ENCODE peak calls at places on chromosomes 12 and 14, in seven cellular contexts. One of them, this sample, is unnamed.

GRCh38 chr12:131203666-131204415 is 250.1 kb downstream of the ADGRD1 start:
- DNase-seq in left ventricle myocardium inferior: no peak
- DNase-seq in lower leg skin: no peak
- DNase-seq in fibroblast of villous mesenchyme: no peak
- DNase-seq in ovary: no peak
- DNase-seq in GM23338: no peak
- DNase-seq in psoas muscle: no peak
- DNase-seq in this sample: no peak

GRCh38 chr12:88388566-88389269 is 191.6 kb downstream of the KITLG start:
- DNase-seq in ovary: no peak
- DNase-seq in psoas muscle: no peak
- DNase-seq in lower leg skin: no peak
- DNase-seq in GM23338: no peak
- DNase-seq in left ventricle myocardium inferior: no peak
- DNase-seq in fibroblast of villous mesenchyme: no peak
- DNase-seq in this sample: no peak

GRCh38 chr14:83520837-83521236 is 1987.2 kb upstream of the SEL1L start:
- DNase-seq in ovary: no peak
- DNase-seq in lower leg skin: no peak
- DNase-seq in left ventricle myocardium inferior: no peak
- DNase-seq in psoas muscle: no peak
- DNase-seq in GM23338: no peak
- DNase-seq in fibroblast of villous mesenchyme: peak; percentile 60
- DNase-seq in this sample: no peak

GRCh38 chr14:69612759-69613145 is 1.4 kb downstream of the SUSD6 start:
- DNase-seq in lower leg skin: no peak
- DNase-seq in GM23338: no peak
- DNase-seq in psoas muscle: no peak
- DNase-seq in ovary: no peak
- DNase-seq in fibroblast of villous mesenchyme: no peak
- DNase-seq in left ventricle myocardium inferior: no peak
- DNase-seq in this sample: no peak

GRCh38 chr12:84502907-84503787 is 409.5 kb downstream of the SLC6A15 start:
- DNase-seq in left ventricle myocardium inferior: no peak
- DNase-seq in psoas muscle: no peak
- DNase-seq in ovary: no peak
- DNase-seq in lower leg skin: no peak
- DNase-seq in fibroblast of villous mesenchyme: peak; percentile 59
- DNase-seq in GM23338: peak; percentile 87
- DNase-seq in this sample: peak; percentile 77

GRCh38 chr12:122250047-122250446 is 16.2 kb downstream of the VPS33A start:
- DNase-seq in GM23338: no peak
- DNase-seq in psoas muscle: no peak
- DNase-seq in lower leg skin: no peak
- DNase-seq in left ventricle myocardium inferior: no peak
- DNase-seq in ovary: no peak
- DNase-seq in fibroblast of villous mesenchyme: no peak
- DNase-seq in this sample: no peak

GRCh38 chr12:63103489-63104131 is 47.4 kb downstream of the AVPR1A start:
- DNase-seq in GM23338: peak; percentile 51
- DNase-seq in left ventricle myocardium inferior: no peak
- DNase-seq in ovary: no peak
- DNase-seq in psoas muscle: no peak
- DNase-seq in fibroblast of villous mesenchyme: peak; percentile 30
- DNase-seq in lower leg skin: no peak
- DNase-seq in this sample: peak; percentile 43

GRCh38 chr12:41269056-41269455 is 80.9 kb downstream of the PDZRN4 start:
- DNase-seq in psoas muscle: no peak
- DNase-seq in left ventricle myocardium inferior: no peak
- DNase-seq in GM23338: no peak
- DNase-seq in ovary: no peak
- DNase-seq in fibroblast of villous mesenchyme: no peak
- DNase-seq in lower leg skin: no peak
- DNase-seq in this sample: no peak

GRCh38 chr12:18243238-18243637 is 18.1 kb upstream of the PIK3C2G start:
- DNase-seq in left ventricle myocardium inferior: no peak
- DNase-seq in ovary: no peak
- DNase-seq in fibroblast of villous mesenchyme: no peak
- DNase-seq in GM23338: no peak
- DNase-seq in lower leg skin: no peak
- DNase-seq in psoas muscle: no peak
- DNase-seq in this sample: no peak

GRCh38 chr14:104721704-104722431 is 2.2 kb upstream of the ADSS1 start:
- DNase-seq in GM23338: no peak
- DNase-seq in left ventricle myocardium inferior: peak; percentile 77
- DNase-seq in lower leg skin: no peak
- DNase-seq in ovary: no peak
- DNase-seq in psoas muscle: peak; percentile 94
- DNase-seq in fibroblast of villous mesenchyme: no peak
- DNase-seq in this sample: no peak

GRCh38 chr14:92316937-92317336 is 6.0 kb upstream of the SLC24A4 start:
- DNase-seq in left ventricle myocardium inferior: no peak
- DNase-seq in ovary: no peak
- DNase-seq in lower leg skin: no peak
- DNase-seq in fibroblast of villous mesenchyme: no peak
- DNase-seq in GM23338: peak; percentile 13
- DNase-seq in psoas muscle: no peak
- DNase-seq in this sample: no peak

GRCh38 chr12:90065301-90065801 is 356.7 kb upstream of the ATP2B1 start:
- DNase-seq in left ventricle myocardium inferior: no peak
- DNase-seq in fibroblast of villous mesenchyme: no peak
- DNase-seq in GM23338: peak; percentile 5
- DNase-seq in psoas muscle: no peak
- DNase-seq in ovary: no peak
- DNase-seq in lower leg skin: no peak
- DNase-seq in this sample: no peak

GRCh38 chr14:102046337-102047278 is 40.2 kb downstream of the HSP90AA1 start:
- DNase-seq in lower leg skin: peak; percentile 84
- DNase-seq in psoas muscle: peak; percentile 96
- DNase-seq in fibroblast of villous mesenchyme: peak; percentile 72
- DNase-seq in left ventricle myocardium inferior: peak; percentile 84
- DNase-seq in GM23338: peak; percentile 93
- DNase-seq in ovary: peak; percentile 71
- DNase-seq in this sample: peak; percentile 96

GRCh38 chr14:75141967-75142366 is 15.1 kb upstream of the NEK9 start:
- DNase-seq in left ventricle myocardium inferior: no peak
- DNase-seq in lower leg skin: no peak
- DNase-seq in fibroblast of villous mesenchyme: peak; percentile 65
- DNase-seq in ovary: no peak
- DNase-seq in psoas muscle: no peak
- DNase-seq in GM23338: peak; percentile 44
- DNase-seq in this sample: peak; percentile 24
- TF ChIP-seq CTCF in left ventricle myocardium inferior: peak; percentile 56
- TF ChIP-seq CTCF in lower leg skin: no peak
- TF ChIP-seq CTCF in fibroblast of villous mesenchyme: peak; percentile 59
- TF ChIP-seq CTCF in ovary: no peak
- TF ChIP-seq CTCF in psoas muscle: peak; percentile 20
- TF ChIP-seq CTCF in GM23338: peak; percentile 67
- TF ChIP-seq CTCF in this sample: peak; percentile 53

GRCh38 chr12:113867258-113867657 is 98.9 kb downstream of the RBM19 start:
- DNase-seq in GM23338: peak; percentile 68
- DNase-seq in fibroblast of villous mesenchyme: peak; percentile 12
- DNase-seq in left ventricle myocardium inferior: no peak
- DNase-seq in lower leg skin: no peak
- DNase-seq in ovary: no peak
- DNase-seq in psoas muscle: no peak
- DNase-seq in this sample: peak; percentile 62
- TF ChIP-seq CTCF in GM23338: peak; percentile 66
- TF ChIP-seq CTCF in fibroblast of villous mesenchyme: peak; percentile 55
- TF ChIP-seq CTCF in left ventricle myocardium inferior: peak; percentile 25
- TF ChIP-seq CTCF in lower leg skin: no peak
- TF ChIP-seq CTCF in ovary: no peak
- TF ChIP-seq CTCF in psoas muscle: no peak
- TF ChIP-seq CTCF in this sample: peak; percentile 72

GRCh38 chr14:25056688-25057078 is 6.7 kb upstream of the STXBP6 start:
- DNase-seq in left ventricle myocardium inferior: no peak
- DNase-seq in GM23338: no peak
- DNase-seq in lower leg skin: no peak
- DNase-seq in fibroblast of villous mesenchyme: no peak
- DNase-seq in ovary: no peak
- DNase-seq in psoas muscle: no peak
- DNase-seq in this sample: no peak

GRCh38 chr14:25055998-25056687 is 6.2 kb upstream of the STXBP6 start:
- DNase-seq in ovary: no peak
- DNase-seq in left ventricle myocardium inferior: no peak
- DNase-seq in GM23338: no peak
- DNase-seq in psoas muscle: no peak
- DNase-seq in fibroblast of villous mesenchyme: peak; percentile 30
- DNase-seq in lower leg skin: no peak
- DNase-seq in this sample: no peak

GRCh38 chr14:25061923-25062321 is 12.0 kb upstream of the STXBP6 start:
- DNase-seq in lower leg skin: no peak
- DNase-seq in fibroblast of villous mesenchyme: no peak
- DNase-seq in psoas muscle: no peak
- DNase-seq in ovary: no peak
- DNase-seq in GM23338: no peak
- DNase-seq in left ventricle myocardium inferior: no peak
- DNase-seq in this sample: no peak
- TF ChIP-seq CTCF in lower leg skin: no peak
- TF ChIP-seq CTCF in fibroblast of villous mesenchyme: no peak
- TF ChIP-seq CTCF in psoas muscle: no peak
- TF ChIP-seq CTCF in ovary: no peak
- TF ChIP-seq CTCF in GM23338: no peak
- TF ChIP-seq CTCF in left ventricle myocardium inferior: no peak
- TF ChIP-seq CTCF in this sample: no peak

DNA sequence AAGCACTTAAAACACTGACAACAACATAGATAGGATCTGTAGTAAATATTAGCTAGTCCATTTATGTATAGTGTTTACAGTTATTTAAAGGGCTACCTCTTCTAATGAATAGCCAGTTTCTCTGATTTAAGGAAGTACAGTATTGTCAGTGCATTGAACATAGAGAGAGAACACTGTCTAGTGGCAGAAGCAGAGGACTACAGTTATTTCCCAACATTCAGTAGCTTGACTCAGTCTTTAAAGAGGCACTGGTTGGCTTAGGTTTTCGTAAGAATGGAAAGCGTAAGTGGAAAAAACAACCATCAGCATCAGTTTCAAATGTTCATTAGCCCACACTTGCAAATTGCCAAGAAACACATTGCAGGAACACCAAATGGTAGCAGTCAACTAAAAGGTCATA is 125.0 kb upstream of the HMGA2 start:
- DNase-seq in GM23338: no peak
- DNase-seq in left ventricle myocardium inferior: no peak
- DNase-seq in ovary: no peak
- DNase-seq in psoas muscle: no peak
- DNase-seq in fibroblast of villous mesenchyme: peak; percentile 71
- DNase-seq in lower leg skin: no peak
- DNase-seq in this sample: no peak
- TF ChIP-seq CTCF in GM23338: no peak
- TF ChIP-seq CTCF in left ventricle myocardium inferior: peak; percentile 18
- TF ChIP-seq CTCF in ovary: no peak
- TF ChIP-seq CTCF in psoas muscle: no peak
- TF ChIP-seq CTCF in fibroblast of villous mesenchyme: peak; percentile 47
- TF ChIP-seq CTCF in lower leg skin: no peak
- TF ChIP-seq CTCF in this sample: no peak

DNA sequence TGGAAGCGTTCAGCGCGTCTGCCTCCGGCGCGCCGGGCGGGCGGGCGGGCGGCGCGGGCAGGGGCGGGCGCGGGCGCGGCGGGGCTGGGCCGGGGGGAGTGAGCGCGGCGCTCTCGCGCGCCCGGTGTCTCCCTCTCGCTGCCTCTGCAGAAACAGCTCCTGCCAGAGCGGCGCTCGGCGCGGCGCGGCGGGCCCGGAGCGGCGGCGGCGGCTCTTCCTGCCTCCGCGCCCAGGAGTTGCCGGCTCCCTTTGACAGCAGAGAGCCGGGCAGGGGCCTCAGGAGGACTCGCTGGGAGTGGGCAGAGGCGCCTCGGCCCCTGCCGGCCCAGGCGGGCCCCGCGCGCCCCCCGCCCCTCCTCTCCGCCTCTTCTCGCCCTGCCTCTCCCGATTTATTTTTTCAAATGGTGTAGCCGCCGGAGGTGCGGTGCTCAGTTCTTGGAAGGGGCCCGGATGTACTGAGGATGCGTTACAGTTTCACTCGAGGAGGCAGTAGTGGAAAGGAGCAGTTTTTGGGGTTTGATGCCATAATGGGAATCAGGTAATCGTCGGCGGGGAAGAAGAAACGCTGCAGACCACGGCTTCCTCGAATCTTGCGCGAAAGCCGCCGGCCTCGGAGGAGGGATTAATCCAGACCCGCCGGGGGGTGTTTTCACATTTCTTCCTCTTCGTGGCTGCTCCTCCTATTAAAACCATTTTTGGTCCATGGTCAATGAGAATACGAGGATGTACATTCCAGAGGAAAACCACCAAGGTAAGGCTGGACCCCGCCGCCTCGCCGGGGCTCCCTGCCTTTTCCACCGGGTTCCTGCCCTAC is at the start of gene CACNA1C:
- DNase-seq in GM23338: peak; percentile 71
- DNase-seq in psoas muscle: peak; percentile 71
- DNase-seq in fibroblast of villous mesenchyme: peak; percentile 61
- DNase-seq in left ventricle myocardium inferior: peak; percentile 66
- DNase-seq in lower leg skin: no peak
- DNase-seq in ovary: peak; percentile 64
- DNase-seq in this sample: peak; percentile 91
- TF ChIP-seq CTCF in GM23338: no peak
- TF ChIP-seq CTCF in psoas muscle: peak; percentile 35
- TF ChIP-seq CTCF in fibroblast of villous mesenchyme: no peak
- TF ChIP-seq CTCF in left ventricle myocardium inferior: peak; percentile 65
- TF ChIP-seq CTCF in lower leg skin: no peak
- TF ChIP-seq CTCF in ovary: peak; percentile 32
- TF ChIP-seq CTCF in this sample: peak; percentile 22

This sample was measured in neural progenitor cell.